ENCODE peak calls at places on chromosomes 3 and 15, in nine cellular contexts. One of them, this sample, is unnamed.

GRCh38 chr15:89119489-89120478 is 31.5 kb downstream of the ABHD2 start:
- DNase-seq in GM10248: no peak
- DNase-seq in AML-193: no peak
- DNase-seq in stimulated activated CD8-positive, alpha-beta memory T cell treated with anti-CD3 and anti-CD28 coated beads, Interleukin-12 subunit alpha, Interleukin-12 subunit beta, amount 100 ng/mL, for 1 hour: no peak
- DNase-seq in OCI-LY7: no peak
- DNase-seq in activated T-helper 1 cell treated with anti-CD3 and anti-CD28 coated beads, Interleukin-2, amount 50 U/mL, for 16 hours: no peak
- DNase-seq in WERI-Rb-1: no peak
- DNase-seq in GOT3: no peak
- DNase-seq in amniotic epithelial cell: peak
- DNase-seq in this sample: no peak

GRCh38 chr15:74144153-74144775 is 13.9 kb downstream of the ISLR2 start:
- DNase-seq in GM10248: no peak
- DNase-seq in AML-193: no peak
- DNase-seq in stimulated activated CD8-positive, alpha-beta memory T cell treated with anti-CD3 and anti-CD28 coated beads, Interleukin-12 subunit alpha, Interleukin-12 subunit beta, amount 100 ng/mL, for 1 hour: no peak
- DNase-seq in OCI-LY7: no peak
- DNase-seq in activated T-helper 1 cell treated with anti-CD3 and anti-CD28 coated beads, Interleukin-2, amount 50 U/mL, for 16 hours: no peak
- DNase-seq in WERI-Rb-1: peak
- DNase-seq in GOT3: no peak
- DNase-seq in amniotic epithelial cell: no peak
- DNase-seq in this sample: no peak

GRCh38 chr15:97909291-97909891 is 51.1 kb upstream of the ARRDC4 start:
- DNase-seq in GM10248: peak
- DNase-seq in AML-193: peak
- DNase-seq in stimulated activated CD8-positive, alpha-beta memory T cell treated with anti-CD3 and anti-CD28 coated beads, Interleukin-12 subunit alpha, Interleukin-12 subunit beta, amount 100 ng/mL, for 1 hour: peak
- DNase-seq in OCI-LY7: peak
- DNase-seq in activated T-helper 1 cell treated with anti-CD3 and anti-CD28 coated beads, Interleukin-2, amount 50 U/mL, for 16 hours: no peak
- DNase-seq in WERI-Rb-1: peak
- DNase-seq in GOT3: peak
- DNase-seq in amniotic epithelial cell: peak
- DNase-seq in this sample: peak

GRCh38 chr3:187242435-187242834 is 45.1 kb downstream of the RTP1 start:
- DNase-seq in GM10248: no peak
- DNase-seq in AML-193: no peak
- DNase-seq in stimulated activated CD8-positive, alpha-beta memory T cell treated with anti-CD3 and anti-CD28 coated beads, Interleukin-12 subunit alpha, Interleukin-12 subunit beta, amount 100 ng/mL, for 1 hour: no peak
- DNase-seq in OCI-LY7: no peak
- DNase-seq in activated T-helper 1 cell treated with anti-CD3 and anti-CD28 coated beads, Interleukin-2, amount 50 U/mL, for 16 hours: no peak
- DNase-seq in WERI-Rb-1: no peak
- DNase-seq in GOT3: no peak
- DNase-seq in amniotic epithelial cell: peak
- DNase-seq in this sample: no peak

GRCh38 chr15:34275154-34275553 is 50.3 kb downstream of the EMC4 start:
- DNase-seq in GM10248: no peak
- DNase-seq in AML-193: no peak
- DNase-seq in stimulated activated CD8-positive, alpha-beta memory T cell treated with anti-CD3 and anti-CD28 coated beads, Interleukin-12 subunit alpha, Interleukin-12 subunit beta, amount 100 ng/mL, for 1 hour: no peak
- DNase-seq in OCI-LY7: no peak
- DNase-seq in activated T-helper 1 cell treated with anti-CD3 and anti-CD28 coated beads, Interleukin-2, amount 50 U/mL, for 16 hours: no peak
- DNase-seq in WERI-Rb-1: no peak
- DNase-seq in GOT3: no peak
- DNase-seq in amniotic epithelial cell: no peak
- DNase-seq in this sample: no peak

GRCh38 chr3:63351159-63352007 is 73.3 kb downstream of the SYNPR start:
- DNase-seq in GM10248: peak
- DNase-seq in AML-193: peak
- DNase-seq in stimulated activated CD8-positive, alpha-beta memory T cell treated with anti-CD3 and anti-CD28 coated beads, Interleukin-12 subunit alpha, Interleukin-12 subunit beta, amount 100 ng/mL, for 1 hour: no peak
- DNase-seq in OCI-LY7: peak
- DNase-seq in activated T-helper 1 cell treated with anti-CD3 and anti-CD28 coated beads, Interleukin-2, amount 50 U/mL, for 16 hours: no peak
- DNase-seq in WERI-Rb-1: peak
- DNase-seq in GOT3: no peak
- DNase-seq in amniotic epithelial cell: peak
- DNase-seq in this sample: peak

GRCh38 chr15:78507831-78508160 is 419 bp downstream of the HYKK start:
- DNase-seq in GM10248: no peak
- DNase-seq in AML-193: no peak
- DNase-seq in stimulated activated CD8-positive, alpha-beta memory T cell treated with anti-CD3 and anti-CD28 coated beads, Interleukin-12 subunit alpha, Interleukin-12 subunit beta, amount 100 ng/mL, for 1 hour: no peak
- DNase-seq in OCI-LY7: no peak
- DNase-seq in activated T-helper 1 cell treated with anti-CD3 and anti-CD28 coated beads, Interleukin-2, amount 50 U/mL, for 16 hours: no peak
- DNase-seq in WERI-Rb-1: peak
- DNase-seq in GOT3: no peak
- DNase-seq in amniotic epithelial cell: no peak
- DNase-seq in this sample: no peak

GRCh38 chr15:81887913-81888312 is 157.9 kb downstream of the MEX3B start:
- DNase-seq in GM10248: no peak
- DNase-seq in AML-193: no peak
- DNase-seq in stimulated activated CD8-positive, alpha-beta memory T cell treated with anti-CD3 and anti-CD28 coated beads, Interleukin-12 subunit alpha, Interleukin-12 subunit beta, amount 100 ng/mL, for 1 hour: no peak
- DNase-seq in OCI-LY7: no peak
- DNase-seq in activated T-helper 1 cell treated with anti-CD3 and anti-CD28 coated beads, Interleukin-2, amount 50 U/mL, for 16 hours: no peak
- DNase-seq in WERI-Rb-1: no peak
- DNase-seq in GOT3: no peak
- DNase-seq in amniotic epithelial cell: peak
- DNase-seq in this sample: peak

GRCh38 chr15:31389576-31389975 is 62.9 kb downstream of the KLF13 start:
- DNase-seq in GM10248: no peak
- DNase-seq in AML-193: no peak
- DNase-seq in stimulated activated CD8-positive, alpha-beta memory T cell treated with anti-CD3 and anti-CD28 coated beads, Interleukin-12 subunit alpha, Interleukin-12 subunit beta, amount 100 ng/mL, for 1 hour: no peak
- DNase-seq in OCI-LY7: no peak
- DNase-seq in activated T-helper 1 cell treated with anti-CD3 and anti-CD28 coated beads, Interleukin-2, amount 50 U/mL, for 16 hours: no peak
- DNase-seq in WERI-Rb-1: no peak
- DNase-seq in GOT3: no peak
- DNase-seq in amniotic epithelial cell: no peak
- DNase-seq in this sample: no peak

GRCh38 chr3:69665026-69665739 is 74.1 kb upstream of the MITF start:
- DNase-seq in GM10248: no peak
- DNase-seq in AML-193: no peak
- DNase-seq in stimulated activated CD8-positive, alpha-beta memory T cell treated with anti-CD3 and anti-CD28 coated beads, Interleukin-12 subunit alpha, Interleukin-12 subunit beta, amount 100 ng/mL, for 1 hour: no peak
- DNase-seq in OCI-LY7: no peak
- DNase-seq in activated T-helper 1 cell treated with anti-CD3 and anti-CD28 coated beads, Interleukin-2, amount 50 U/mL, for 16 hours: no peak
- DNase-seq in WERI-Rb-1: peak
- DNase-seq in GOT3: no peak
- DNase-seq in amniotic epithelial cell: no peak
- DNase-seq in this sample: no peak

This sample was measured in AG04450.